ENCODE peak calls at places on chromosomes 5 and 9, in seven cellular contexts. O, M, R, X, G, H and V are unnamed samples.

GRCh38 chr9:130936285-130937117 is 2.5 kb downstream of the FIBCD1 start:
- DNase-seq in G (peak), X (no peak), R (peak), M (no peak), H (peak), O (no peak), V (no peak)

GRCh38 chr9:121652838-121653231 is 1.4 kb downstream of the DAB2IP start:
- DNase-seq in R (no peak), O (no peak), M (no peak), G (no peak), X (no peak), H (no peak), V (no peak)

GRCh38 chr5:5290674-5291334 is 131.7 kb upstream of the ICE1 start:
- DNase-seq in R (no peak), G (no peak), X (no peak), O (no peak), H (no peak), M (no peak), V (no peak)

GRCh38 chr5:159877894-159878448 is 38.3 kb upstream of the ADRA1B start:
- DNase-seq in G (peak), R (peak), O (no peak), M (no peak), X (no peak), H (no peak), V (no peak)

GRCh38 chr9:70052768-70053167 is 9.1 kb downstream of the MAMDC2 start:
- DNase-seq in M (no peak), G (no peak), R (no peak), X (no peak), H (no peak), O (no peak), V (no peak)

GRCh38 chr5:95954716-95955115 is 6.9 kb downstream of the ELL2 start:
- DNase-seq in X (no peak), M (no peak), O (no peak), H (no peak), G (no peak), R (no peak), V (no peak)

GRCh38 chr5:77389746-77390145 is 102.4 kb downstream of the WDR41 start:
- DNase-seq in H (no peak), R (no peak), X (no peak), G (no peak), O (no peak), M (no peak), V (no peak)

GRCh38 chr5:171710451-171711024 is 75.1 kb upstream of the SMIM23 start:
- DNase-seq in O (no peak), R (no peak), H (no peak), G (peak), X (no peak), M (no peak), V (no peak)

GRCh38 chr5:157217289-157218024 is 36.8 kb downstream of the ITK start:
- DNase-seq in O (no peak), M (no peak), R (no peak), H (no peak), X (no peak), G (no peak), V (no peak)

GRCh38 chr5:2293906-2294305 is 411.2 kb upstream of the IRX4 start:
- DNase-seq in G (peak), X (no peak), M (no peak), H (no peak), O (no peak), R (no peak), V (no peak)

GRCh38 chr9:37936965-37937364 is 33.0 kb upstream of the SLC25A51 start:
- DNase-seq in M (peak), G (no peak), O (peak), R (peak), H (no peak), X (no peak), V (no peak)

GRCh38 chr9:137371521-137371941 is 51.4 kb downstream of the EXD3 start:
- DNase-seq in X (no peak), R (no peak), O (no peak), H (no peak), G (no peak), M (no peak), V (no peak)

DNA sequence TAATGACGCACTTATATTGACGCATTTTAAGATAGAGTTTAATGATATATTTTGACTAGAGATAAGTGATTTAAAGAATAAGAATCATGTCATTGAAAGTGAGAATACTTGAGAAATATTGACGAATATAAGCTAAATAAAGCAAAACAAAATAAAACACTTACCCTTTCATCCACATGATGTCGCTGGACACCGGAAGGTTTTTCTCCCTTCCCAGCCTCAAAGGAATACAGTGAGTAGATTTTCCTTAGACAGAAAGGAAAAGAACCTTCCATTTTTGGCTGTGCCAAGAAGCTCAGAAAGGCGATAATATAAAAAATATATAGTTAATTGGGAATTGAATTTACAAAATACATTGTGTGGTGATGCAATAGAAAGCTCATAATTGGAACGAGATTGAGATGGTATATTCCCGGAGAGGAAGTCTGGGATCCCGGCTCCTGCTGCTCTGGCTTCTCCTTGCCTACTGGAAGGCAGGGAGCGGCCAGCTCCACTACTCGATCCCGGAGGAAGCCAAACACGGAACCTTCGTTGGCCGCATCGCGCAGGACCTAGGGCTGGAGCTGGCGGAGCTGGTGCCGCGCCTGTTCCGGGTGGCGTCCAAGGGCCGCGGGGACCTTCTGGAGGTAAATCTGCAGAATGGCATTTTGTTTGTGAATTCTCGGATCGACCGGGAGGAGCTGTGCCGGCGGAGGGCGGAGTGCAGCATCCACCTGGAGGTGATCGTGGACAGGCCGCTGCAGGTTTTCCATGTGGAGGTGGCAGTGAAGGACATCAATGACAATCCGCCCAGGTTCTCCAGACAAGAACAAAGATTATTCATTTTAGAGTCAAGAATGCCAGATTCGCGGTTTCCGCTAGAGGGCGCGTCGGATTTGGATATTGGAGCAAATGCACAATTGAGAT is at the start of gene PCDHA5:
- DNase-seq in O (no peak), M (no peak), X (no peak), H (peak), R (no peak), G (peak), V (no peak)
- TF ChIP-seq CTCF in O (no peak), M (peak), X (no peak), H (peak), R (peak), G (peak), V (peak)

GRCh38 chr9:20616808-20617207 is 5.5 kb downstream of the MLLT3 start:
- DNase-seq in X (no peak), R (no peak), M (no peak), G (no peak), O (no peak), H (no peak), V (no peak)
- TF ChIP-seq CTCF in X (no peak), R (no peak), M (no peak), G (no peak), O (no peak), H (no peak), V (no peak)

DNA sequence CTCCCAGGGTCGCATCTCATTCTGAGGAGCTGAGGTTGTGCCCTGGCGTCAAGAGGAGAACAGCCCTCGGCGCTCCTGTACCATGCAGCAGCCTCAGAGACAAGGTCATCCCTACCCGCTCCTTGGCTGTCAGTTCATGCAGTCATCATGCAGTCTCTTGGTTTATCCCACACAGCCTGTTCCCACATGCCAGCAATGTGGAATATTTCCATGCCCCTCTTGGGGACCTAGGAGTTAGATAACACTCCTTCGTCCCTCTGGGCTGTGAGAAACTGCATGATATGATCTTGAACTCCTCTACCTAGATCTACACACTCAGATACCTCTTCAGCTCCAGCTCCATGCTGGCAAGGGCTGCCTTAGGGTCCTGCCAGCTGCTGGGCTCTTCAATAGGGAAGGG is 97.6 kb downstream of the BOD1 start:
- DNase-seq in M (no peak), R (no peak), O (no peak), H (no peak), X (no peak), G (no peak), V (no peak)
- TF ChIP-seq CTCF in M (no peak), R (no peak), O (no peak), H (no peak), X (no peak), G (no peak), V (no peak)

DNA sequence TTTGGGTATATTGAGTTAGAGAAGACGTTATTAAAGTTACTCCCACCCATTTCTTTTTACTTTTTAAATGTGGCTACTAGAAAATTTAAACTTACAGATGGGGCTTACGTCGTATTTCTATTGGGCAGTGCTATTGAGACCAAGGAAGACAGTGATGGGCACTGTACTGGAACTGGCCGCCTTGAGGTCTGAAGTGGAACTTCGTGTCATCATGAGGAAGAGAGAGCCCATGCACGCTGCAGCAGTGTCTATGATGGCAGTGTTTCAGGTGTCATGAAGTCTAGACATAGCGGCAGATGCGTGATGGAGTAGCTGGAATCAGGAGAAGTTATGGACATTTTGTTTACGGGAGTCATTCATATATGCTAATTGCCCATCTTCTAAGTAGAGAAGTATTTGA is 143.7 kb downstream of the LRRC70 start:
- DNase-seq in H (peak), G (peak), R (no peak), X (no peak), M (no peak), O (no peak), V (no peak)
- TF ChIP-seq CTCF in H (no peak), G (peak), R (no peak), X (no peak), M (no peak), O (peak), V (peak)

GRCh38 chr5:151138114-151138513 is 19.5 kb downstream of the ANXA6 start:
- DNase-seq in O (no peak), H (no peak), X (no peak), R (no peak), G (no peak), M (no peak), V (no peak)

GRCh38 chr5:151139646-151140045 is 17.9 kb downstream of the ANXA6 start:
- DNase-seq in O (no peak), X (no peak), G (no peak), R (no peak), H (no peak), M (no peak), V (no peak)

GRCh38 chr5:151134228-151134627 is 23.4 kb downstream of the ANXA6 start:
- DNase-seq in M (no peak), H (no peak), R (no peak), G (no peak), O (no peak), X (no peak), V (no peak)

GRCh38 chr5:151139015-151139414 is 18.6 kb downstream of the ANXA6 start:
- DNase-seq in H (no peak), M (no peak), X (no peak), R (no peak), G (no peak), O (no peak), V (no peak)

GRCh38 chr5:151137067-151137825 is 20.3 kb downstream of the ANXA6 start:
- DNase-seq in H (no peak), X (no peak), O (no peak), M (no peak), R (no peak), G (no peak), V (no peak)
- TF ChIP-seq CTCF in H (no peak), X (no peak), O (no peak), M (no peak), R (no peak), G (no peak), V (no peak)